ENCODE peak calls at places on chromosomes 16 and 17, in seven cellular contexts. X is neural crest cell; Z is activated T-cell treated with anti-CD3 and anti-CD28 coated beads, Interleukin-2, amount 50 U/mL, for 72 hours; T is HuH-7; K is T-cell; L is lung; D is left cardiac atrium. J is an unnamed sample.

GRCh38 chr17:61253293-61253801 is 146.3 kb upstream of the TBX2 start:
- DNase-seq in X (no peak), K (no peak), T (no peak), D (peak; percentile 62), Z (no peak), L (no peak), J (no peak)

GRCh38 chr16:70496513-70496912 is 26.8 kb downstream of the COG4 start:
- DNase-seq in X (no peak), K (no peak), L (no peak), D (no peak), Z (peak; percentile 35), T (no peak), J (no peak)

GRCh38 chr16:53714080-53715050 is 10.4 kb downstream of the FTO start:
- DNase-seq in K (no peak), L (no peak), Z (no peak), T (no peak), X (no peak), D (no peak), J (peak; percentile 43)

GRCh38 chr17:50471009-50471905 is 2.6 kb upstream of the CHAD start:
- DNase-seq in T (no peak), X (no peak), K (no peak), D (no peak), Z (no peak), L (no peak), J (no peak)

GRCh38 chr16:85639529-85640253 is 26.6 kb downstream of the GSE1 start:
- DNase-seq in K (no peak), Z (no peak), T (no peak), D (peak; percentile 77), L (no peak), X (no peak), J (no peak)

GRCh38 chr16:86994651-86995171 is 322.5 kb downstream of the C16orf95 start:
- DNase-seq in D (no peak), L (no peak), T (no peak), Z (no peak), K (no peak), X (no peak), J (no peak)

GRCh38 chr17:77790143-77790829 is 168.2 kb upstream of the TNRC6C start:
- DNase-seq in L (no peak), X (no peak), Z (no peak), T (no peak), D (no peak), K (no peak), J (peak; percentile 82)

GRCh38 chr17:73521376-73521775 is 122.9 kb downstream of the SDK2 start:
- DNase-seq in K (no peak), X (no peak), D (no peak), Z (no peak), L (no peak), T (no peak), J (no peak)

GRCh38 chr17:13395872-13396271 is 205.9 kb downstream of the HS3ST3A1 start:
- DNase-seq in X (no peak), K (no peak), Z (no peak), T (no peak), D (no peak), L (no peak), J (no peak)

GRCh38 chr16:75064403-75065148 is 52.0 kb downstream of the LDHD start:
- DNase-seq in T (no peak), Z (peak; percentile 20), X (no peak), K (no peak), D (no peak), L (peak; percentile 52), J (no peak)

GRCh38 chr17:17354560-17355357 is 51.6 kb downstream of the NT5M start:
- DNase-seq in Z (peak; percentile 79), T (peak; percentile 91), K (peak; percentile 75), D (peak; percentile 70), L (peak; percentile 75), X (peak; percentile 80), J (peak; percentile 72)

GRCh38 chr17:51435641-51436091 is 175.3 kb downstream of the UTP18 start:
- DNase-seq in Z (peak; percentile 57), T (peak; percentile 68), K (peak; percentile 53), X (peak; percentile 53), L (peak; percentile 59), D (peak; percentile 63), J (peak; percentile 73)

GRCh38 chr16:12903325-12904040 is 2.1 kb downstream of the SHISA9 start:
- DNase-seq in L (no peak), X (peak; percentile 12), D (no peak), T (no peak), Z (no peak), K (no peak), J (peak; percentile 53)

GRCh38 chr16:49115956-49116355 is 165.7 kb downstream of the CBLN1 start:
- DNase-seq in T (no peak), L (no peak), D (no peak), Z (no peak), X (no peak), K (no peak), J (no peak)

GRCh38 chr16:56883586-56883985 is 18.6 kb downstream of the SLC12A3 start:
- DNase-seq in Z (no peak), X (no peak), L (no peak), D (no peak), T (no peak), K (no peak), J (no peak)

GRCh38 chr17:13337171-13337570 is 264.6 kb downstream of the HS3ST3A1 start:
- DNase-seq in L (no peak), D (no peak), Z (no peak), T (no peak), X (no peak), K (no peak), J (peak; percentile 71)

GRCh38 chr16:27745348-27745747 is 195.4 kb downstream of the KATNIP start:
- DNase-seq in D (no peak), Z (no peak), T (no peak), X (no peak), L (no peak), K (no peak), J (peak; percentile 51)

GRCh38 chr17:79616801-79617200 is 6.0 kb upstream of the RBFOX3 start:
- DNase-seq in X (no peak), K (no peak), L (no peak), T (no peak), Z (no peak), D (peak; percentile 3), J (no peak)

GRCh38 chr16:9798474-9798873 is 383.8 kb downstream of the GRIN2A start:
- DNase-seq in K (no peak), T (no peak), X (no peak), D (no peak), Z (no peak), L (no peak), J (no peak)

GRCh38 chr17:79612468-79613194 is 1.8 kb upstream of the RBFOX3 start:
- DNase-seq in T (peak; percentile 95), K (peak; percentile 16), Z (peak; percentile 73), D (no peak), X (peak; percentile 71), L (no peak), J (peak; percentile 80)

J was measured in mesendoderm.